ENCODE peak calls at places on chromosomes 16 and 17, in four cellular contexts. One of them, this sample, is unnamed.
A peak's percentile ranks its signal among the peaks of the same experiment; 100 is the strongest.

GRCh38 chr17:78737332-78737731 is 44.7 kb downstream of the CYTH1 start:
- DNase-seq in mammary epithelial cell: peak; percentile 73
- DNase-seq in A549: peak; percentile 60
- DNase-seq in right lobe of liver: no peak
- DNase-seq in this sample: no peak

GRCh38 chr17:54935487-54935886 is 33.0 kb downstream of the COX11 start:
- DNase-seq in A549: no peak
- DNase-seq in mammary epithelial cell: no peak
- DNase-seq in right lobe of liver: no peak
- DNase-seq in this sample: no peak

GRCh38 chr16:58933186-58933585 is 199.1 kb upstream of the GOT2 start:
- DNase-seq in right lobe of liver: no peak
- DNase-seq in mammary epithelial cell: no peak
- DNase-seq in A549: no peak
- DNase-seq in this sample: no peak

GRCh38 chr17:4101799-4102405 is 40.9 kb downstream of the ZZEF1 start:
- DNase-seq in A549: no peak
- DNase-seq in right lobe of liver: no peak
- DNase-seq in mammary epithelial cell: no peak
- DNase-seq in this sample: no peak

GRCh38 chr16:55555436-55555835 is 11.0 kb upstream of the CAPNS2 start:
- DNase-seq in mammary epithelial cell: peak; percentile 57
- DNase-seq in right lobe of liver: no peak
- DNase-seq in A549: no peak
- DNase-seq in this sample: no peak

GRCh38 chr17:30158896-30159625 is 42.4 kb downstream of the NSRP1 start:
- DNase-seq in right lobe of liver: no peak
- DNase-seq in mammary epithelial cell: no peak
- DNase-seq in A549: no peak
- DNase-seq in this sample: no peak

GRCh38 chr17:7408341-7408740 is 696 bp downstream of the NLGN2 start:
- DNase-seq in A549: no peak
- DNase-seq in right lobe of liver: no peak
- DNase-seq in mammary epithelial cell: no peak
- DNase-seq in this sample: no peak

GRCh38 chr16:68450741-68451140 is 2.4 kb upstream of the SMPD3 start:
- DNase-seq in A549: no peak
- DNase-seq in mammary epithelial cell: no peak
- DNase-seq in right lobe of liver: no peak
- DNase-seq in this sample: no peak

GRCh38 chr17:80175411-80175810 is 5.6 kb downstream of the CARD14 start:
- DNase-seq in A549: peak; percentile 67
- DNase-seq in mammary epithelial cell: no peak
- DNase-seq in right lobe of liver: no peak
- DNase-seq in this sample: no peak

GRCh38 chr17:50944054-50944901 is 78.1 kb upstream of the TOB1 start:
- DNase-seq in A549: peak; percentile 97
- DNase-seq in right lobe of liver: peak; percentile 98
- DNase-seq in mammary epithelial cell: no peak
- DNase-seq in this sample: peak; percentile 56

GRCh38 chr16:56877783-56878182 is 12.8 kb downstream of the SLC12A3 start:
- DNase-seq in A549: no peak
- DNase-seq in mammary epithelial cell: no peak
- DNase-seq in right lobe of liver: no peak
- DNase-seq in this sample: no peak

GRCh38 chr17:10088444-10088843 is 110.0 kb downstream of the GAS7 start:
- DNase-seq in right lobe of liver: no peak
- DNase-seq in A549: no peak
- DNase-seq in mammary epithelial cell: no peak
- DNase-seq in this sample: no peak

GRCh38 chr17:39225974-39226683 is 384 bp upstream of the STAC2 start:
- DNase-seq in mammary epithelial cell: no peak
- DNase-seq in A549: peak; percentile 60
- DNase-seq in right lobe of liver: no peak
- DNase-seq in this sample: no peak

GRCh38 chr17:75077490-75078096 is 10.2 kb upstream of the SLC16A5 start:
- DNase-seq in A549: no peak
- DNase-seq in mammary epithelial cell: no peak
- DNase-seq in right lobe of liver: peak; percentile 86
- DNase-seq in this sample: no peak

GRCh38 chr17:14381606-14382005 is 80.7 kb downstream of the HS3ST3B1 start:
- DNase-seq in mammary epithelial cell: no peak
- DNase-seq in A549: no peak
- DNase-seq in right lobe of liver: no peak
- DNase-seq in this sample: no peak

GRCh38 chr17:14019186-14019956 is 49.9 kb upstream of the COX10 start:
- DNase-seq in A549: no peak
- DNase-seq in right lobe of liver: peak; percentile 51
- DNase-seq in mammary epithelial cell: peak; percentile 10
- DNase-seq in this sample: no peak

GRCh38 chr17:39684369-39685043 is 3.4 kb downstream of the PGAP3 start:
- DNase-seq in mammary epithelial cell: no peak
- DNase-seq in A549: no peak
- DNase-seq in right lobe of liver: peak; percentile 42
- DNase-seq in this sample: no peak

GRCh38 chr17:64575431-64575830 is 68.7 kb downstream of the CEP95 start:
- DNase-seq in mammary epithelial cell: no peak
- DNase-seq in A549: no peak
- DNase-seq in right lobe of liver: no peak
- DNase-seq in this sample: no peak

GRCh38 chr16:49539758-49540157 is 166.2 kb downstream of the C16orf78 start:
- DNase-seq in mammary epithelial cell: no peak
- DNase-seq in A549: no peak
- DNase-seq in right lobe of liver: no peak
- DNase-seq in this sample: no peak

GRCh38 chr17:72952220-72952619 is 140.3 kb downstream of the SLC39A11 start:
- DNase-seq in A549: no peak
- DNase-seq in right lobe of liver: no peak
- DNase-seq in mammary epithelial cell: no peak
- DNase-seq in this sample: no peak

GRCh38 chr17:50637829-50638571 is 3.3 kb downstream of the ABCC3 start:
- DNase-seq in A549: no peak
- DNase-seq in mammary epithelial cell: no peak
- DNase-seq in right lobe of liver: peak; percentile 78
- DNase-seq in this sample: no peak

GRCh38 chr16:11047057-11047456 is 102.7 kb downstream of the CLEC16A start:
- DNase-seq in mammary epithelial cell: no peak
- DNase-seq in A549: no peak
- DNase-seq in right lobe of liver: peak; percentile 13
- DNase-seq in this sample: no peak

GRCh38 chr17:29193146-29193545 is 12.9 kb upstream of the MYO18A start:
- DNase-seq in right lobe of liver: no peak
- DNase-seq in A549: no peak
- DNase-seq in mammary epithelial cell: no peak
- DNase-seq in this sample: no peak

GRCh38 chr17:61251939-61252865 is 147.4 kb upstream of the TBX2 start:
- DNase-seq in A549: peak; percentile 41
- DNase-seq in mammary epithelial cell: no peak
- DNase-seq in right lobe of liver: peak; percentile 81
- DNase-seq in this sample: no peak

GRCh38 chr17:72296456-72296855 is 175.6 kb downstream of the SOX9 start:
- DNase-seq in A549: no peak
- DNase-seq in mammary epithelial cell: peak; percentile 48
- DNase-seq in right lobe of liver: no peak
- DNase-seq in this sample: no peak

GRCh38 chr16:66751135-66751991 is at the start of gene DYNC1LI2:
- DNase-seq in A549: peak; percentile 73
- DNase-seq in right lobe of liver: peak; percentile 82
- DNase-seq in mammary epithelial cell: peak; percentile 58
- DNase-seq in this sample: peak; percentile 80

GRCh38 chr16:73050115-73051099 is 2.5 kb upstream of the ZFHX3 start:
- DNase-seq in mammary epithelial cell: no peak
- DNase-seq in right lobe of liver: no peak
- DNase-seq in A549: no peak
- DNase-seq in this sample: no peak

GRCh38 chr16:1929105-1929504 is 10.9 kb upstream of the HS3ST6 start:
- DNase-seq in right lobe of liver: peak; percentile 63
- DNase-seq in A549: peak; percentile 73
- DNase-seq in mammary epithelial cell: no peak
- DNase-seq in this sample: no peak

GRCh38 chr17:7215136-7215638 is 4.4 kb downstream of the DLG4 start:
- DNase-seq in right lobe of liver: no peak
- DNase-seq in mammary epithelial cell: no peak
- DNase-seq in A549: no peak
- DNase-seq in this sample: no peak

GRCh38 chr17:50539762-50540440 is 7.1 kb upstream of the SPATA20 start:
- DNase-seq in mammary epithelial cell: peak; percentile 92
- DNase-seq in right lobe of liver: no peak
- DNase-seq in A549: peak; percentile 39
- DNase-seq in this sample: no peak

GRCh38 chr17:21772321-21772720 is 80.0 kb downstream of the KCNJ18 start:
- DNase-seq in right lobe of liver: no peak
- DNase-seq in A549: no peak
- DNase-seq in mammary epithelial cell: no peak
- DNase-seq in this sample: no peak

GRCh38 chr17:69067274-69068047 is 6.7 kb upstream of the ABCA9 start:
- DNase-seq in right lobe of liver: no peak
- DNase-seq in A549: no peak
- DNase-seq in mammary epithelial cell: no peak
- DNase-seq in this sample: no peak

GRCh38 chr16:85564277-85565051 is 48.7 kb upstream of the GSE1 start:
- DNase-seq in right lobe of liver: peak; percentile 80
- DNase-seq in mammary epithelial cell: peak; percentile 56
- DNase-seq in A549: peak; percentile 38
- DNase-seq in this sample: no peak

DNA sequence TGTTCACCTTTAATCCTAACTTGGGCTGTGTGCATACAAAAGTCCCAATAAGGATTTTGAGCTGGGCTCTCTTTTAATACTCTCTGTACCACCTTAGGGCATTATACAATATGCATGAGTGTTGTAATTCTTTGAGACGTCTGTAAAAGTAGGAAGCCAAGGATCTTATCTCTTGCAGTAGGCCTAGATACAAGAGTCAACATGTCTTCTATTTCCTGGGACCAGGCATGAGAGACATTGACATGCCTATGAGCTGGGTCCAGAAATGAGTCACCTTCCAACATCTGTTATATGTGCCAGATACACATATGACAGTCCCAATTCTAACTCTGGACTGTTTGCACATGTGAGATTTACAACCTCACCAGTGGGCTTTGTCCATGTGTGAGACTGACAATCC is 1911.2 kb downstream of the TP53TG3F start:
- DNase-seq in A549: no peak
- DNase-seq in mammary epithelial cell: peak; percentile 4
- DNase-seq in right lobe of liver: no peak
- DNase-seq in this sample: no peak
- H3K9me3 ChIP-seq in A549: no peaks in the 10 kb centered on the region
- H3K9me3 ChIP-seq in mammary epithelial cell: no peaks in the 10 kb centered on the region
- H3K9me3 ChIP-seq in right lobe of liver: no peaks in the 10 kb centered on the region
- H3K9me3 ChIP-seq in this sample: peaks cover under 1% of the 10 kb centered on the region

DNA sequence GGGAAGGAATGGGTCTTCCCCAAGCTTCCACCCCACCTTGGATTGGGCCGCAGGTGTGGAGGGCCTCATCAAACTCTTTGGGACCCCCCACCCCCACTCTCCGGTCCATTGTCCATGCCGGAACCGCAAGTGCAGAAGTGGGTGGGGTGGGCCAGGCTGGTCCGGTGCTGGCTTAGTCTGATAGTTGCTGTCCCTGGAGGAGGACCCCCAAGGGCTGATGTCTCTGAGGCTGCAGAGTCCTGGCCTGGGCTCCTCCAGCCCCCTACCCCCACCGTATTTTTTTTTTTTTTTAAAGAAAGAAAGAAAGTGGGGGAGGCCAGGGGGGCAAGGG is 7.1 kb upstream of the ATXN7L3 start:
- DNase-seq in mammary epithelial cell: no peak
- DNase-seq in A549: no peak
- DNase-seq in right lobe of liver: no peak
- DNase-seq in this sample: no peak
- H3K9me3 ChIP-seq in mammary epithelial cell: no peaks in the 10 kb centered on the region
- H3K9me3 ChIP-seq in A549: no peaks in the 10 kb centered on the region
- H3K9me3 ChIP-seq in right lobe of liver: no peaks in the 10 kb centered on the region
- H3K9me3 ChIP-seq in this sample: no peaks in the 10 kb centered on the region

GRCh38 chr16:60748366-60748765 is 1287.9 kb downstream of the CDH8 start:
- DNase-seq in mammary epithelial cell: peak; percentile 47
- DNase-seq in A549: no peak
- DNase-seq in right lobe of liver: no peak
- DNase-seq in this sample: no peak

GRCh38 chr16:60741810-60742209 is 1294.4 kb downstream of the CDH8 start:
- DNase-seq in A549: no peak
- DNase-seq in right lobe of liver: no peak
- DNase-seq in mammary epithelial cell: no peak
- DNase-seq in this sample: no peak

GRCh38 chr16:60740033-60740696 is 1296.1 kb downstream of the CDH8 start:
- DNase-seq in A549: no peak
- DNase-seq in right lobe of liver: no peak
- DNase-seq in mammary epithelial cell: peak; percentile 9
- DNase-seq in this sample: no peak

GRCh38 chr16:60744198-60744597 is 1292.0 kb downstream of the CDH8 start:
- DNase-seq in A549: no peak
- DNase-seq in right lobe of liver: no peak
- DNase-seq in mammary epithelial cell: no peak
- DNase-seq in this sample: no peak
- H3K9me3 ChIP-seq in A549: no peaks in the 10 kb centered on the region
- H3K9me3 ChIP-seq in right lobe of liver: no peaks in the 10 kb centered on the region
- H3K9me3 ChIP-seq in mammary epithelial cell: no peaks in the 10 kb centered on the region
- H3K9me3 ChIP-seq in this sample: peaks cover 3% of the 10 kb centered on the region

DNA sequence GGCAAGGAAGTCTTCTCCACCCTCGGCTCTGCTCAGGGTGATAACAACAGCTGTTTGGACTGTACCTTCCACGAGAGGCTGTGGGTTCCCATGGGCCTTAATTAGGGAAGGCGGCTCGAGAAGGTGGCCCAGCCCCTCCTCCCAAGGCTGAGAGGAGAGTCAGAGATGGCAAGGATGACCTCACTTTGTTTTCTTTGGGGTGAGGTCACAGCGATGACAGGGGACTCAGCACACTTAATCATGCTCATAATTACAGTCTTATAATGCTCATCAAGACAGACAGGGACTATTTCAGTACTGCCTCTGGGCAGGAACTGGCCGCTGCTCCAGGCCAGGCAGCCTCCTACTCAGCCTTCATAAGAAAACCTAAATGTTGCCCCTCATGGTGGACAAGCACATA is 19.7 kb downstream of the WFDC1 start:
- DNase-seq in mammary epithelial cell: no peak
- DNase-seq in A549: no peak
- DNase-seq in right lobe of liver: no peak
- DNase-seq in this sample: no peak
- H3K9me3 ChIP-seq in mammary epithelial cell: peaks cover 11% of the 10 kb centered on the region
- H3K9me3 ChIP-seq in A549: peaks cover 17% of the 10 kb centered on the region
- H3K9me3 ChIP-seq in right lobe of liver: no peaks in the 10 kb centered on the region
- H3K9me3 ChIP-seq in this sample: no peaks in the 10 kb centered on the region